ENCODE peak calls at places on chromosome 6, in four cellular contexts. O is GM12865; G is CD8-positive, alpha-beta T cell; Y is NCI-H510A treated with DMSO at 0.1 percent for 48 hours. Q is an unnamed sample.

GRCh38 chr6:75524322-75524972 is 30.8 kb upstream of the FILIP1 start:
- DNase-seq in G (no peak), O (no peak), Y (peak; percentile 3), Q (no peak)

GRCh38 chr6:2164481-2164880 is 80.9 kb downstream of the GMDS start:
- DNase-seq in O (no peak), Y (no peak), G (no peak), Q (no peak)

GRCh38 chr6:43011207-43011606 is 2.5 kb downstream of the MEA1 start:
- DNase-seq in O (no peak), G (no peak), Y (no peak), Q (no peak)

GRCh38 chr6:169574420-169574819 is 127.4 kb downstream of the WDR27 start:
- DNase-seq in Y (no peak), O (no peak), G (no peak), Q (no peak)

GRCh38 chr6:90107721-90108364 is 188.8 kb downstream of the BACH2 start:
- DNase-seq in G (no peak), Y (no peak), O (peak; percentile 69), Q (no peak)

GRCh38 chr6:52726741-52727535 is 36.3 kb downstream of the GSTA2 start:
- DNase-seq in O (no peak), G (no peak), Y (peak; percentile 94), Q (no peak)

GRCh38 chr6:21441386-21441785 is 152.2 kb upstream of the SOX4 start:
- DNase-seq in G (no peak), Y (no peak), O (no peak), Q (no peak)

GRCh38 chr6:114096553-114097172 is 125.7 kb upstream of the HDAC2 start:
- DNase-seq in Y (peak; percentile 47), G (no peak), O (peak; percentile 42), Q (no peak)

GRCh38 chr6:81834141-81834621 is 81.7 kb upstream of the TENT5A start:
- DNase-seq in O (no peak), G (no peak), Y (no peak), Q (no peak)

GRCh38 chr6:107784669-107785068 is 39.4 kb downstream of the SCML4 start:
- DNase-seq in Y (no peak), G (no peak), O (no peak), Q (no peak)

GRCh38 chr6:143000771-143001170 is 55.8 kb upstream of the HIVEP2 start:
- DNase-seq in Y (no peak), G (no peak), O (no peak), Q (no peak)

Q was measured in cortex of kidney.